ENCODE peak calls at places on chromosomes 6 and 20, in six cellular contexts. T is astrocyte of the hippocampus, Q is heart left ventricle, N is cardiac fibroblast, V is right lobe of liver, H is breast epithelium. K is an unnamed sample.

GRCh38 chr6:131696956-131697355 is 4.2 kb downstream of the OR2A4 start:
- DNase-seq in T (no peak), Q (no peak), N (no peak), V (no peak), H (no peak), K (no peak)

GRCh38 chr6:149614352-149614751 is 34.2 kb downstream of the KATNA1 start:
- DNase-seq in T (peak), Q (no peak), N (no peak), V (no peak), H (no peak), K (no peak)

GRCh38 chr20:32577657-32578056 is 7.5 kb downstream of the NOL4L start:
- DNase-seq in T (no peak), Q (no peak), N (peak), V (no peak), H (no peak), K (no peak)

GRCh38 chr6:6736753-6737654 is 148.5 kb downstream of the LY86 start:
- DNase-seq in T (no peak), Q (peak), N (peak), V (no peak), H (no peak), K (no peak)

GRCh38 chr6:160071805-160072687 is 49.6 kb upstream of the SLC22A1 start:
- DNase-seq in T (no peak), Q (no peak), N (peak), V (peak), H (no peak), K (no peak)

GRCh38 chr6:123658848-123659247 is 22.1 kb upstream of the TRDN start:
- DNase-seq in T (no peak), Q (no peak), N (no peak), V (no peak), H (no peak), K (no peak)

GRCh38 chr6:44608175-44608574 is 220.7 kb downstream of the CDC5L start:
- DNase-seq in T (no peak), Q (no peak), N (no peak), V (peak), H (no peak), K (no peak)

GRCh38 chr20:60695223-60695622 is 556.8 kb upstream of the CDH4 start:
- DNase-seq in T (peak), Q (no peak), N (peak), V (no peak), H (no peak), K (no peak)

GRCh38 chr6:170200458-170200891 is 90.4 kb downstream of the DLL1 start:
- DNase-seq in T (peak), Q (no peak), N (peak), V (no peak), H (peak), K (no peak)

GRCh38 chr6:154382707-154383106 is 26.1 kb upstream of the IPCEF1 start:
- DNase-seq in T (peak), Q (no peak), N (no peak), V (no peak), H (no peak), K (no peak)

K was measured in T-helper 9 cell.